ENCODE peak calls at places on chromosomes 13 and 19, in four cellular contexts. E is heart right ventricle, L is prostate gland, S is mesenchymal stem cell. Q is an unnamed sample. For H3K27me3, H3K4me1 and H3K9me3, the result is how much of the 10 kb centered on the place peaks cover.

GRCh38 chr19:44893704-44894103 is 2.6 kb downstream of the TOMM40 start:
- DNase-seq in S (no peak), E (no peak), L (no peak), Q (no peak)

GRCh38 chr19:41441321-41441945 is 1.5 kb upstream of the ERICH4 start:
- DNase-seq in L (no peak), S (no peak), E (no peak), Q (no peak)

GRCh38 chr19:50568321-50569022 is at the start of gene LRRC4B:
- DNase-seq in E (no peak), L (no peak), S (no peak), Q (no peak)

GRCh38 chr19:3224346-3225325 is at the start of gene CELF5:
- DNase-seq in L (peak), S (peak), E (no peak), Q (peak)

GRCh38 chr13:111326621-111326965 is 6.2 kb downstream of the TEX29 start:
- DNase-seq in L (no peak), E (no peak), S (no peak), Q (no peak)

GRCh38 chr19:4506449-4507149 is 11.7 kb downstream of the PLIN4 start:
- DNase-seq in E (no peak), L (no peak), S (peak), Q (no peak)

GRCh38 chr19:16542894-16543498 is 759 bp upstream of the CHERP start:
- DNase-seq in L (no peak), S (peak), E (no peak), Q (no peak)

GRCh38 chr19:35908977-35909683 is 1.0 kb upstream of the TYROBP start:
- DNase-seq in E (peak), L (no peak), S (no peak), Q (no peak)

GRCh38 chr13:67515895-67516294 is 285.8 kb upstream of the PCDH9 start:
- DNase-seq in E (no peak), L (no peak), S (peak), Q (no peak)

GRCh38 chr13:60114499-60115028 is 49.2 kb downstream of the DIAPH3 start:
- DNase-seq in L (no peak), S (no peak), E (no peak), Q (no peak)

GRCh38 chr13:113837554-113838355 is 26.1 kb downstream of the GAS6 start:
- DNase-seq in S (peak), E (peak), L (peak), Q (no peak)

GRCh38 chr19:1172353-1173159 is 1.5 kb downstream of the SBNO2 start:
- DNase-seq in L (peak), E (peak), S (peak), Q (no peak)

GRCh38 chr19:2253106-2254051 is 2.8 kb downstream of the JSRP1 start:
- DNase-seq in L (no peak), S (no peak), E (no peak), Q (no peak)

GRCh38 chr13:24222756-24223155 is 62.2 kb downstream of the SPATA13 start:
- DNase-seq in L (no peak), E (no peak), S (no peak), Q (no peak)

GRCh38 chr19:44002212-44002565 is 568 bp upstream of the ZNF230 start:
- DNase-seq in S (no peak), E (no peak), L (no peak), Q (no peak)

GRCh38 chr19:23203841-23204344 is 46.3 kb downstream of the ZNF724 start:
- DNase-seq in E (peak), L (no peak), S (no peak), Q (no peak)

GRCh38 chr13:76943646-76944045 is 4.7 kb upstream of the ACOD1 start:
- DNase-seq in S (no peak), L (no peak), E (no peak), Q (no peak)

GRCh38 chr19:17348700-17349099 is 11.3 kb downstream of the GTPBP3 start:
- DNase-seq in E (peak), L (no peak), S (peak), Q (no peak)

GRCh38 chr19:18605546-18606280 is 886 bp downstream of the CRLF1 start:
- DNase-seq in S (no peak), E (no peak), L (no peak), Q (no peak)

GRCh38 chr13:50334944-50335343 is 319.7 kb downstream of the KCNRG start:
- DNase-seq in L (no peak), E (no peak), S (peak), Q (no peak)

DNA sequence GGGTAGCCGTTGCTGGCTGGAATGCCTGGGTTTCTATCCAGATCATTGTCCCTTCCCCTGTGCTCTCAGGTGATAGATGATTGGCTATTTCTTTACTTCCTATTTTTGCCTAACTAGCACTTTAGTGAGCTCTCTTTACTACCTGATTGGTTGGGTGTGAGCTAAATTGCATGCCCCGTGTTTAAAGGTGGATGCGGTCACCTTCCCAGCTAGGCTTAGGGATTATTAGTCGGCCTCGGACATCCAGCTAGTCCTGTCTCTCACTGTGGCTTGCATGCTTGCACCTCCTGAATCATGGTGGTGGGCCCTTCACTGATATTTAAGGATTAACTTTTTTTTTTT is 10.1 kb downstream of the TTYH1 start:
- DNase-seq in L (no peak), S (no peak), E (no peak), Q (no peak)
- H3K27me3 ChIP-seq in L (under half), S (half or more), E (half or more), Q (under half)

GRCh38 chr13:22114630-22115311 is 443.9 kb downstream of the FGF9 start:
- DNase-seq in S (peak), L (no peak), E (no peak), Q (no peak)
- H3K4me1 ChIP-seq in S (under half), L (under half), E (under half), Q (under half)

DNA sequence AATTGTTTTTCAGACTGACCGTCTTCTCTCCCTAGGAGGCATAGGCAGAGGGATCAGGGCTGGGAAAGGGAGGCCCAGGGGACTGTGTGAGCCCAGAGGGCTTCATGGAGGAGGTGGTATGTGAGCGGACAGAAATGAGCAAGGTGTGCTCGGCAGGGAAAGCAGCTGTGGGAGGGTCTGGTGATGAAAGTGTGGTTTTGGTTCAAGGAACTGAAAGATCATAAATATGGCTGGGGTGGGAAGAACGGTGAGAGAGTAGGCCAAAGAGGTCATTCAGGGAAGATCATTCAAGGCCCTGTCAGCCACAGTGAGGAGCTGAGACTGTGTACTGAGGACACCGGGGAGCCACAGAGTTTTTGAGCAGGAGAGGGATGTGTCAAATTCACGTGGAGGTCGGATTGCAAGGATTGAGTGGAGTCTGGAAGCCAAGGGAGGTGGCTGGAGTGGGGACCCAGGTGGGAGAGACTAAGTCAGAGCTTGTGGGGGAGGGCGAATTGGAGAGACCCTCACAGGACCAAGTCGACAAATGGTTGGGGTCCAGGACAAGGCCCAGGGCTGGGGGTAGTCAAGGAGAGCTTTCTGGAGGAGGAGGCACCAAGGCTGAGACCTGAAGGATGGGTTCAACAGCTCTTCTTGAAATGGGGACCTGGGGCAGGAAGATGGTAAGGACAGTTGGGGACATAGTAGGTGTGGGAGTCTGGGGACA is 7.6 kb downstream of the PLD3 start:
- DNase-seq in S (no peak), E (no peak), L (no peak), Q (no peak)
- H3K9me3 ChIP-seq in S (under half), E (under half), L (under half), Q (under half)

GRCh38 chr19:8337728-8338127 is 5.3 kb downstream of the KANK3 start:
- DNase-seq in L (no peak), S (no peak), E (no peak), Q (no peak)
- H3K27me3 ChIP-seq in L (under half), S (half or more), E (under half), Q (under half)

DNA sequence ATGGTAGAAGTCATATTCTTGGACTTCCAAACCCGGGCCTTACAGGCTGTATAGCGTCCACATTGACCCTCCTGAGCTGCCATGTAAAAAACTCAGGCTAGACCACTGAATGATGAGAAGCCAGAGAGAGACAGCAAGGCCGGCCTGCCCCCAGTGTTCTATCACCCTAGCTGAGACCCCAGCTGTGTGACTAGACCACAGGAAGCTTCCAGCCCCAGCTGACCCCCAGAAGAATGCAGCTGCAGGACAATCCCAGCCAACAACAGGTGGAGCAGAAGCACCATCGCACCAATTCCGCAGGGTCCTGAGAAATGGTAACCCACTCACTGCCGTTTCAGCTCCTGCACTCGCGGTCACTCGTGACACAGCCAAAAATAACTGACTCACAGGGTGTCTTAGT is 2.9 kb upstream of the ATP11A start:
- DNase-seq in E (no peak), L (no peak), S (no peak), Q (no peak)
- H3K4me1 ChIP-seq in E (under half), L (under half), S (under half), Q (under half)

Q was measured in effector memory CD4-positive, alpha-beta T cell.